ENCODE peak calls at places on chromosomes 2 and 18, in five cellular contexts. T is HepG2, U is GM12878, J is K562, K is H1. X is an unnamed sample.

GRCh38 chr2:107428781-107429180 is 397.9 kb upstream of the RGPD4 start:
- DNase-seq in K (no peak), U (no peak), J (no peak), T (no peak), X (no peak)

GRCh38 chr2:204842731-204843490 is 297.6 kb downstream of the PARD3B start:
- DNase-seq in J (peak; percentile 8), K (no peak), T (no peak), U (no peak), X (no peak)

GRCh38 chr18:22172594-22173049 is 3.2 kb downstream of the GATA6 start:
- DNase-seq in U (no peak), T (no peak), J (no peak), K (no peak), X (no peak)

GRCh38 chr18:8153887-8154583 is 455.2 kb upstream of the RAB12 start:
- DNase-seq in K (no peak), U (no peak), T (no peak), J (no peak), X (no peak)

GRCh38 chr2:127625146-127625943 is 20.6 kb upstream of the GPR17 start:
- DNase-seq in U (no peak), K (no peak), T (no peak), J (no peak), X (no peak)

GRCh38 chr2:127324635-127325034 is 30.7 kb upstream of the ERCC3 start:
- DNase-seq in U (no peak), T (peak; percentile 59), K (no peak), J (peak; percentile 54), X (no peak)

GRCh38 chr2:200350796-200351195 is 44.3 kb downstream of the SPATS2L start:
- DNase-seq in T (no peak), U (no peak), K (no peak), J (no peak), X (no peak)

GRCh38 chr2:30139131-30139870 is 7.5 kb upstream of the YPEL5 start:
- DNase-seq in U (no peak), T (no peak), J (no peak), K (no peak), X (no peak)

GRCh38 chr2:65350714-65351113 is 81.7 kb downstream of the SPRED2 start:
- DNase-seq in K (no peak), T (no peak), J (peak; percentile 52), U (no peak), X (peak; percentile 25)

GRCh38 chr2:97743913-97744312 is 30.5 kb downstream of the ZAP70 start:
- DNase-seq in K (no peak), J (no peak), U (no peak), T (peak; percentile 55), X (no peak)

GRCh38 chr2:215421859-215422461 is 13.9 kb downstream of the FN1 start:
- DNase-seq in U (no peak), T (no peak), K (no peak), J (peak; percentile 73), X (no peak)

GRCh38 chr2:168119519-168120141 is 127.8 kb downstream of the STK39 start:
- DNase-seq in U (no peak), J (peak; percentile 76), K (no peak), T (peak; percentile 58), X (no peak)

GRCh38 chr2:26848336-26849055 is 564 bp downstream of the DPYSL5 start:
- DNase-seq in J (no peak), U (no peak), K (no peak), T (no peak), X (no peak)

GRCh38 chr2:20671736-20672080 is 4.8 kb downstream of the GDF7 start:
- DNase-seq in K (no peak), T (no peak), U (no peak), J (no peak), X (no peak)

GRCh38 chr2:26633993-26634392 is 7.2 kb downstream of the CIB4 start:
- DNase-seq in J (no peak), U (no peak), T (no peak), K (no peak), X (no peak)

GRCh38 chr18:70074091-70074490 is 126.4 kb upstream of the CD226 start:
- DNase-seq in T (no peak), K (no peak), J (no peak), U (no peak), X (no peak)

GRCh38 chr2:239098288-239098970 is 250.5 kb downstream of the TWIST2 start:
- DNase-seq in K (no peak), U (no peak), J (no peak), T (no peak), X (no peak)

GRCh38 chr2:6352906-6353515 is 512.7 kb downstream of the CMPK2 start:
- DNase-seq in U (no peak), T (peak; percentile 33), K (peak; percentile 56), J (peak; percentile 4), X (peak; percentile 12)

GRCh38 chr18:34942975-34943374 is 98.2 kb upstream of the MAPRE2 start:
- DNase-seq in T (peak; percentile 28), K (no peak), U (no peak), J (peak; percentile 18), X (no peak)

GRCh38 chr18:25561923-25562322 is 210.0 kb upstream of the ZNF521 start:
- DNase-seq in K (no peak), J (peak; percentile 26), U (no peak), T (peak; percentile 12), X (peak; percentile 21)

GRCh38 chr2:183348492-183348891 is 224.2 kb downstream of the NUP35 start:
- DNase-seq in U (peak; percentile 38), J (no peak), T (no peak), K (no peak), X (no peak)

GRCh38 chr2:239311132-239312040 is 89.4 kb downstream of the HDAC4 start:
- DNase-seq in J (no peak), U (no peak), T (no peak), K (no peak), X (no peak)

GRCh38 chr2:71742953-71743601 is 289.7 kb downstream of the DYSF start:
- DNase-seq in K (no peak), T (no peak), U (no peak), J (peak; percentile 86), X (no peak)

GRCh38 chr2:383173-383572 is 95.3 kb upstream of the ALKAL2 start:
- DNase-seq in T (no peak), J (no peak), K (no peak), U (no peak), X (peak; percentile 42)

GRCh38 chr2:3677436-3677835 is 19.4 kb downstream of the ALLC start:
- DNase-seq in J (no peak), U (no peak), T (no peak), K (no peak), X (no peak)

GRCh38 chr2:118032169-118033013 is 18.5 kb upstream of the CCDC93 start:
- DNase-seq in K (no peak), J (peak; percentile 53), U (no peak), T (peak; percentile 44), X (peak; percentile 38)

GRCh38 chr2:225010804-225011203 is 31.5 kb downstream of the DOCK10 start:
- DNase-seq in J (no peak), T (no peak), K (no peak), U (no peak), X (no peak)
- TF ChIP-seq USF2 in J (no peak), T (no peak), K (no peak), U (no peak), X (no peak)

DNA sequence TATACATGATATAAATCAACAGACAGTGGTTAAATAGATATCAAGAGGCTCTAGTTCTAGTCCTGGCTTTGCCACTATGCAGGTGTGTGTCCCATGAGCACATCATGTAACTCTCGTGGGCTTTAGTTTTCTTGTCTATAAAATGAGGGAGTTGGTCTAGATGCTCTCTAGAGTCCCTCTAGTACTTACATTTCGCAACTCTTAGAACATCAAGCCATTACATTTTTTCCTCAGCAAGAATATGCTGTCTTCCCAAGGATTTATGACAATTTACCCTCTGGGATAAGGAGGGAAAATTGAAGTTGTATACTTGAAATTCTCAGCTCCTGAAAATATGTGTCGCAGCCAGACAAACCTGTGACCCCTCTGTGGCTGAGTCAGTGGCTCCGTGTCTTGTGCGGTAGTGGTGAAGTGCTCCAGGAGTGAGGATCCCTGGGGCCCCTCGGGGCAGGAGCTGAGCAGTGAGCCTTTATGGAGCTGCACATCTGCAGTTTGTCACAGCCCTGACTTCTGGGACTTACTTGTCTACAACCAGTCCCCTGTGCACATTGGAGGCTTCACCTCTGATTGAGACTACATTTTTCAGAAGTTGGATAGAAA is 6.8 kb downstream of the PKP4 start:
- DNase-seq in T (no peak), J (peak; percentile 37), U (no peak), K (no peak), X (no peak)
- TF ChIP-seq ATF2 in T (no peak), J (no peak), U (no peak), K (no peak), X (no peak)

DNA sequence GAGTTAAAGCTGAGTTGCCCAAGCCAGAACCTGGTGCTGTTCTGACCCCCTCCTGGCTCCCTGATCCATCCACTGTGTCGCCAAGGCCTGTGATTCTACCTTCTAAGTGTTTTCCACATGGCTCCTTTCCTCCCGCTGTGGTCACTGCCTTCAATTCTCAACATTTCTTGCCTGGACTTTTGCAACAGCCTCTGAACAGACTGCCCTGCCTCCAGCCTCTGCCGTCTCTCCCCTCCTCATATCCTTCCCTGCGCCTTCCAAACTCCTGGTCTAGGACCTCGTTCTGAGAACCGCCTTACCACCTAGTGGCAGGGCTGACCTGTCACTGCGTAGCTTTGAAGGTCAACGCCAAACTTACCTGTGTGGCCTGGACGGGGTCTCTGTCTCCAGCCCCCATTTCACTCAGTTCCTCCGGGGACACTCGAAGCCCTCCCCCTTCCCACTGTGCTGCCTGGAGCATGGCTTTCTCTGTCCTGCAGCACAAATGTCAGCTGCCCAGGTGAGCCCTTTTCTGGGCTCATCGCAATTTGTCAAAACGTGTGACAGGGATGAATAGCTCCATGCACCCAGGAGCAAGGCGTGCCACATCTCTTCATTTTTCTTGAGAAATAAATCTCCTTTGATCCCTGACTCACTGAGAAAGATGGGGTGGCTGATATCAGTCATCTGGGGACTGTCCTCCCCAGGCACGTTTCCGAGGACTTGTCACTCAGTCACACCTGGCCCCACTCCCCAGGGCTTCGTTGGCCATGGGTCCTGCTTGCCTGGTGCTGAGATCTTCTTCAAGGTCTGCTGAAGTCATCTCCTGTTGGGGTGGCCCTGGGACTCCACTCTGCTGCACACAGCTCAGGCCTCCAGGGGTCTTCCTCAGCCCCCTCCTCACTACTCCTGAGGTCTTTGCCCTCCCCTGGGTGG is 46.7 kb downstream of the LDLRAD4 start:
- DNase-seq in U (no peak), T (no peak), J (no peak), K (no peak), X (no peak)
- TF ChIP-seq USF2 in U (no peak), T (no peak), J (no peak), K (no peak), X (no peak)

GRCh38 chr18:55778731-55779460 is 190.9 kb upstream of the TCF4 start:
- DNase-seq in T (no peak), J (no peak), U (no peak), K (no peak), X (no peak)
- TF ChIP-seq ATF2 in T (no peak), J (no peak), U (no peak), K (no peak), X (no peak)

DNA sequence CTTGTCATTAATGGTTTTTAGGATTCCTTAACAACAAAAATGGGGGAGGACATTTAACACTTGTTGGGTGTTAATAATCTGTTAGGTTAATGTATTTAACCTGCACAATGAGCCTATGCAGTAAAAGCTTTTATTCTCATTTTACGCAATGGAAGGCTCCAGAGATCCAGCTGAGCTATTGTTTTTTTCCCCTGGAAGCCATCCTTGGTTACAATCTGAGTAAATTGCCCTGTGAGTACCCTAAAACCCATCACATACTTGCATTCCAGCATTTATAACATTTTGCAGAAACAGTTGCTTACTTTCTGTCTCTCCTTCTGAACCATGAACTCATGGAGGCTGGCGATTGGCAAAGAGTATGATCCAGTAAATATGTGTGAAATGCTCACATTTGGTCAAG is 30.2 kb upstream of the DOCK10 start:
- DNase-seq in J (no peak), K (no peak), U (no peak), T (no peak), X (no peak)
- TF ChIP-seq USF2 in J (no peak), K (no peak), U (no peak), T (no peak), X (no peak)

GRCh38 chr2:165443524-165443923 is 26.0 kb upstream of the CSRNP3 start:
- DNase-seq in K (no peak), U (no peak), T (no peak), J (no peak), X (no peak)
- TF ChIP-seq ATF2 in K (no peak), U (no peak), T (no peak), J (no peak), X (no peak)

X was measured in WTC11.